ENCODE peak calls at places on chromosome 16, in four cellular contexts. Y is ureter, U is lower leg skin, G is germinal center. Q is an unnamed sample.

GRCh38 chr16:4904942-4905615 is 31.9 kb downstream of the PPL start:
- DNase-seq in G (no peak), U (no peak), Y (no peak), Q (no peak)

GRCh38 chr16:56625943-56626654 is 518 bp downstream of the MT1E start:
- DNase-seq in G (no peak), U (peak; percentile 91), Y (no peak), Q (peak; percentile 28)

GRCh38 chr16:88608076-88608475 is 30.3 kb upstream of the IL17C start:
- DNase-seq in U (no peak), Y (no peak), G (no peak), Q (no peak)

GRCh38 chr16:26505501-26505900 is 561.2 kb upstream of the C16orf82 start:
- DNase-seq in G (no peak), Y (no peak), U (no peak), Q (no peak)

GRCh38 chr16:11327277-11328171 is 17.7 kb upstream of the RMI2 start:
- DNase-seq in Y (no peak), G (peak; percentile 59), U (no peak), Q (no peak)

GRCh38 chr16:56211471-56211944 is 20.2 kb downstream of the GNAO1 start:
- DNase-seq in G (no peak), U (no peak), Y (peak; percentile 55), Q (peak; percentile 46)

GRCh38 chr16:89696598-89697128 is 4.8 kb downstream of the SPATA2L start:
- DNase-seq in Y (no peak), U (peak; percentile 83), G (no peak), Q (no peak)

GRCh38 chr16:19138601-19139000 is 24.8 kb downstream of the ITPRIPL2 start:
- DNase-seq in G (no peak), U (peak; percentile 96), Y (peak; percentile 87), Q (no peak)

GRCh38 chr16:11394593-11394960 is 49.3 kb downstream of the RMI2 start:
- DNase-seq in U (no peak), G (no peak), Y (no peak), Q (no peak)

GRCh38 chr16:85252461-85252860 is 140.2 kb upstream of the CIBAR2 start:
- DNase-seq in G (no peak), Y (no peak), U (no peak), Q (no peak)

Q was measured in Ammon's horn.